ENCODE peak calls at places on chromosomes 1 and 21, in eight cellular contexts. E is heart left ventricle, T is psoas muscle, M is thoracic aorta, N is hepatocyte, C is IMR-90, W is ascending aorta, U is mammary epithelial cell. K is an unnamed sample. For H3K27me3 and H3K36me3, the result is how much of the 10 kb centered on the place peaks cover.

GRCh38 chr1:242523968-242524570 is 428 bp downstream of the PLD5 start:
- DNase-seq in W (peak), N (peak), C (no peak), U (peak), T (peak), E (peak), M (no peak), K (no peak)

GRCh38 chr1:176567190-176567794 is 104.3 kb downstream of the PAPPA2 start:
- DNase-seq in N (no peak), W (no peak), E (no peak), M (no peak), U (peak), C (peak), T (no peak), K (no peak)

GRCh38 chr21:35226960-35227741 is 178.0 kb upstream of the RUNX1 start:
- DNase-seq in U (no peak), W (no peak), M (no peak), N (no peak), C (no peak), T (no peak), E (no peak), K (no peak)

GRCh38 chr1:18972531-18972930 is 16.1 kb upstream of the IFFO2 start:
- DNase-seq in C (peak), E (no peak), U (peak), T (no peak), M (no peak), N (no peak), W (peak), K (no peak)

GRCh38 chr1:22613226-22613918 is 23.1 kb upstream of the C1QA start:
- DNase-seq in E (no peak), M (no peak), C (no peak), T (no peak), W (no peak), U (no peak), N (no peak), K (no peak)

GRCh38 chr21:16438761-16439160 is 709.0 kb downstream of the USP25 start:
- DNase-seq in N (no peak), C (no peak), W (no peak), E (no peak), T (no peak), U (no peak), M (no peak), K (no peak)

GRCh38 chr1:22761821-22762220 is 51.2 kb downstream of the EPHB2 start:
- DNase-seq in E (no peak), C (no peak), N (no peak), W (no peak), U (no peak), T (no peak), M (no peak), K (no peak)

GRCh38 chr21:44666401-44667320 is at the start of gene KRTAP12-2:
- DNase-seq in U (peak), T (no peak), M (no peak), C (no peak), E (peak), W (no peak), N (no peak), K (no peak)

GRCh38 chr1:15703562-15703961 is 19.4 kb downstream of the PLEKHM2 start:
- DNase-seq in E (peak), N (peak), T (peak), M (peak), W (peak), C (peak), U (peak), K (no peak)

GRCh38 chr1:89660086-89660946 is 27.4 kb downstream of the LRRC8C start:
- DNase-seq in M (no peak), U (no peak), C (peak), E (no peak), T (no peak), W (no peak), N (no peak), K (no peak)

GRCh38 chr1:64898107-64898861 is 68.1 kb downstream of the JAK1 start:
- DNase-seq in E (peak), C (peak), T (peak), M (peak), W (peak), N (peak), U (peak), K (peak)

GRCh38 chr1:223831755-223832636 is 13.8 kb downstream of the TP53BP2 start:
- DNase-seq in W (no peak), N (no peak), E (no peak), M (no peak), T (no peak), C (peak), U (peak), K (no peak)
- TF ChIP-seq CTCF in W (no peak), N (no peak), E (no peak), M (no peak), T (peak), C (no peak), U (no peak), K (no peak)

GRCh38 chr1:92488416-92488815 is 1.7 kb upstream of the GFI1 start:
- DNase-seq in W (no peak), T (no peak), N (no peak), C (no peak), E (no peak), U (no peak), M (no peak), K (no peak)
- H3K27me3 ChIP-seq in W (under half), T (under half), N (half or more), C (half or more), E (under half), U (under half), M (under half), K (half or more)

DNA sequence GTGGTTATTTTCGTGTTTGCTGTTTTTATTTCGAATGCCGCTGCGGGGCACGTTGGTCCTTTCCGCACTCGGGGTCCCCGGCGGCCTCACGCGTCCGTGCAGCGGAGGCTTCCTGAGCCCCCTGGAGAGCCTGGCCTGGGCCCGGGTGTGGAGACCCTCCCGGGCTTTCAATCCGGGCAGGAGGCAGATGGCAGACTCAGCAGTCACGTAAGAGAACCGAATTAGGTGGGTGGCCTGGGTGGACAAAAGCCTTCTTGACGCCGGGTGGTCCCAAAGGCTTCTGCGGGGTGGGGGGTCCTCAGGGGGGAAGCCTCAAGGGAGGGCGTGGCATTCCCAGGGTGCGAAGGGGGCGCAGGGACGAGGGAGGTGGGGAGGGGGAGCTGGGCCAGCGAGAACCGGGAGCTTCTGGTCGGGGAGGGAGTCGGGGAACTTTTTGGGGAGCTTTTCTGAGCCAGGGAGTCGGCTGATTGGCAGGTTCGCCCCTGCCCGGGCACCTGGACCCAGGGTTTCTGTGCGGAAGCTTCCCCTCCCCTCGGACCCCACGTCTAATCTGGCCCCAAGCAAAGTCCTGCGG is 1.2 kb upstream of the HES4 start:
- DNase-seq in M (no peak), W (no peak), T (peak), C (no peak), N (peak), U (no peak), E (no peak), K (peak)
- H3K36me3 ChIP-seq in M (under half), W (under half), T (under half), C (under half), N (under half), U (under half), E (under half), K (under half)

GRCh38 chr1:44546403-44547053 is 127.8 kb downstream of the TMEM53 start:
- DNase-seq in C (no peak), M (no peak), N (peak), W (no peak), T (no peak), U (no peak), E (no peak), K (no peak)
- TF ChIP-seq CTCF in C (no peak), M (no peak), N (no peak), W (no peak), T (no peak), U (no peak), E (no peak), K (no peak)

GRCh38 chr1:152115344-152115743 is at the start of gene TCHH:
- DNase-seq in N (no peak), C (no peak), M (no peak), E (no peak), W (no peak), T (no peak), U (no peak), K (no peak)
- H3K27me3 ChIP-seq in N (half or more), C (under half), M (under half), E (half or more), W (under half), T (under half), U (under half), K (half or more)

GRCh38 chr1:26281091-26281958 is 1.4 kb downstream of the SH3BGRL3 start:
- DNase-seq in C (no peak), E (no peak), W (no peak), T (no peak), N (no peak), M (no peak), U (no peak), K (no peak)
- H3K36me3 ChIP-seq in C (under half), E (under half), W (under half), T (under half), N (under half), M (under half), U (under half), K (under half)

GRCh38 chr1:151715726-151716404 is 738 bp downstream of the CELF3 start:
- DNase-seq in M (no peak), C (no peak), W (no peak), U (no peak), T (no peak), E (no peak), N (no peak), K (no peak)
- TF ChIP-seq CTCF in M (no peak), C (no peak), W (no peak), U (no peak), T (no peak), E (no peak), N (peak), K (no peak)

DNA sequence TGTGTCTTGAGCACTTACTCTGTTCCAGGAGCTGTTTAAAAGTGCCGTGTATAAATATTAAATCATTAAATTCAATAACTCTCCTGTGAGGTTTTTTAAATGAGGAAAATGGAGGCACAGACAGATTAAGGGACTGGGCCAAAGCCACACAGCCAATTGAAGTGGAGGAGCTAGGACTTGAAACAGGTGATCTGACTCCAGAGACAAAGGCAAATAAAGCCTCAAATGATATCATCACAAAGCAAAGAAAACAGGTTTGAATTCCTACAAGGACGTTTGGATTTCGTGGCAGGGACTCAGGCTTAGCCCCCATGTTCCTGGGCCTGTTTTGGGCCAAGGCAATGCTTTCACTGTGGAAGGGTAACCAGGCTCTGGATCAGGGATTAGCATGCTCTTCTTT is 45.2 kb upstream of the DMBX1 start:
- DNase-seq in M (no peak), E (no peak), W (no peak), N (no peak), T (no peak), U (no peak), C (no peak), K (no peak)
- H3K27me3 ChIP-seq in M (under half), E (under half), W (under half), N (under half), T (under half), U (under half), C (half or more), K (under half)

K was measured in RWPE2.